ENCODE peak calls at places on chromosomes 13 and 19, in seven cellular contexts. One of them, this sample, is unnamed.

GRCh38 chr19:42052241-42052863 is 17.7 kb downstream of the GRIK5 start:
- DNase-seq in AG09319: no peak
- DNase-seq in activated naive CD4-positive, alpha-beta T cell: no peak
- DNase-seq in stimulated activated CD8-positive, alpha-beta memory T cell treated with anti-CD3 and anti-CD28 coated beads, Interleukin-12 subunit alpha, Interleukin-12 subunit beta, amount 100 ng/mL, for 4 hours: no peak
- DNase-seq in hepatic stellate cell: no peak
- DNase-seq in stimulated activated CD4-positive, alpha-beta T cell treated with anti-CD3 and anti-CD28 coated beads, TNF-alpha, amount 100 ng/mL, for 48 hours: no peak
- DNase-seq in GM23248: no peak
- DNase-seq in this sample: no peak

GRCh38 chr19:48315712-48316111 is 9.6 kb upstream of the EMP3 start:
- DNase-seq in AG09319: no peak
- DNase-seq in activated naive CD4-positive, alpha-beta T cell: no peak
- DNase-seq in stimulated activated CD8-positive, alpha-beta memory T cell treated with anti-CD3 and anti-CD28 coated beads, Interleukin-12 subunit alpha, Interleukin-12 subunit beta, amount 100 ng/mL, for 4 hours: no peak
- DNase-seq in hepatic stellate cell: no peak
- DNase-seq in stimulated activated CD4-positive, alpha-beta T cell treated with anti-CD3 and anti-CD28 coated beads, TNF-alpha, amount 100 ng/mL, for 48 hours: no peak
- DNase-seq in GM23248: no peak
- DNase-seq in this sample: no peak

GRCh38 chr13:73039201-73040108 is 19.4 kb upstream of the KLF5 start:
- DNase-seq in AG09319: no peak
- DNase-seq in activated naive CD4-positive, alpha-beta T cell: no peak
- DNase-seq in stimulated activated CD8-positive, alpha-beta memory T cell treated with anti-CD3 and anti-CD28 coated beads, Interleukin-12 subunit alpha, Interleukin-12 subunit beta, amount 100 ng/mL, for 4 hours: no peak
- DNase-seq in hepatic stellate cell: no peak
- DNase-seq in stimulated activated CD4-positive, alpha-beta T cell treated with anti-CD3 and anti-CD28 coated beads, TNF-alpha, amount 100 ng/mL, for 48 hours: no peak
- DNase-seq in GM23248: peak; percentile 6
- DNase-seq in this sample: no peak

GRCh38 chr13:21579754-21580316 is 24.1 kb downstream of the MICU2 start:
- DNase-seq in AG09319: no peak
- DNase-seq in activated naive CD4-positive, alpha-beta T cell: no peak
- DNase-seq in stimulated activated CD8-positive, alpha-beta memory T cell treated with anti-CD3 and anti-CD28 coated beads, Interleukin-12 subunit alpha, Interleukin-12 subunit beta, amount 100 ng/mL, for 4 hours: no peak
- DNase-seq in hepatic stellate cell: no peak
- DNase-seq in stimulated activated CD4-positive, alpha-beta T cell treated with anti-CD3 and anti-CD28 coated beads, TNF-alpha, amount 100 ng/mL, for 48 hours: no peak
- DNase-seq in GM23248: peak; percentile 4
- DNase-seq in this sample: peak; percentile 20

GRCh38 chr13:70623260-70623659 is 515.0 kb upstream of the KLHL1 start:
- DNase-seq in AG09319: no peak
- DNase-seq in activated naive CD4-positive, alpha-beta T cell: no peak
- DNase-seq in stimulated activated CD8-positive, alpha-beta memory T cell treated with anti-CD3 and anti-CD28 coated beads, Interleukin-12 subunit alpha, Interleukin-12 subunit beta, amount 100 ng/mL, for 4 hours: no peak
- DNase-seq in hepatic stellate cell: peak; percentile 1
- DNase-seq in stimulated activated CD4-positive, alpha-beta T cell treated with anti-CD3 and anti-CD28 coated beads, TNF-alpha, amount 100 ng/mL, for 48 hours: no peak
- DNase-seq in GM23248: peak; percentile 20
- DNase-seq in this sample: no peak

GRCh38 chr19:7497292-7497691 is 8.5 kb upstream of the PEX11G start:
- DNase-seq in AG09319: no peak
- DNase-seq in activated naive CD4-positive, alpha-beta T cell: no peak
- DNase-seq in stimulated activated CD8-positive, alpha-beta memory T cell treated with anti-CD3 and anti-CD28 coated beads, Interleukin-12 subunit alpha, Interleukin-12 subunit beta, amount 100 ng/mL, for 4 hours: no peak
- DNase-seq in hepatic stellate cell: peak; percentile 52
- DNase-seq in stimulated activated CD4-positive, alpha-beta T cell treated with anti-CD3 and anti-CD28 coated beads, TNF-alpha, amount 100 ng/mL, for 48 hours: no peak
- DNase-seq in GM23248: peak; percentile 50
- DNase-seq in this sample: no peak

GRCh38 chr13:32893176-32893575 is 123.0 kb upstream of the KL start:
- DNase-seq in AG09319: no peak
- DNase-seq in activated naive CD4-positive, alpha-beta T cell: no peak
- DNase-seq in stimulated activated CD8-positive, alpha-beta memory T cell treated with anti-CD3 and anti-CD28 coated beads, Interleukin-12 subunit alpha, Interleukin-12 subunit beta, amount 100 ng/mL, for 4 hours: no peak
- DNase-seq in hepatic stellate cell: no peak
- DNase-seq in stimulated activated CD4-positive, alpha-beta T cell treated with anti-CD3 and anti-CD28 coated beads, TNF-alpha, amount 100 ng/mL, for 48 hours: no peak
- DNase-seq in GM23248: no peak
- DNase-seq in this sample: no peak

GRCh38 chr19:17419491-17420266 is at the start of gene MVB12A:
- DNase-seq in AG09319: peak; percentile 97
- DNase-seq in activated naive CD4-positive, alpha-beta T cell: peak; percentile 82
- DNase-seq in stimulated activated CD8-positive, alpha-beta memory T cell treated with anti-CD3 and anti-CD28 coated beads, Interleukin-12 subunit alpha, Interleukin-12 subunit beta, amount 100 ng/mL, for 4 hours: peak; percentile 91
- DNase-seq in hepatic stellate cell: peak; percentile 99
- DNase-seq in stimulated activated CD4-positive, alpha-beta T cell treated with anti-CD3 and anti-CD28 coated beads, TNF-alpha, amount 100 ng/mL, for 48 hours: peak; percentile 89
- DNase-seq in GM23248: peak; percentile 99
- DNase-seq in this sample: peak; percentile 99

GRCh38 chr13:21039097-21039800 is 22.1 kb downstream of the LATS2 start:
- DNase-seq in AG09319: no peak
- DNase-seq in activated naive CD4-positive, alpha-beta T cell: no peak
- DNase-seq in stimulated activated CD8-positive, alpha-beta memory T cell treated with anti-CD3 and anti-CD28 coated beads, Interleukin-12 subunit alpha, Interleukin-12 subunit beta, amount 100 ng/mL, for 4 hours: no peak
- DNase-seq in hepatic stellate cell: no peak
- DNase-seq in stimulated activated CD4-positive, alpha-beta T cell treated with anti-CD3 and anti-CD28 coated beads, TNF-alpha, amount 100 ng/mL, for 48 hours: no peak
- DNase-seq in GM23248: no peak
- DNase-seq in this sample: no peak

GRCh38 chr19:27741236-27741635 is 1471.7 kb downstream of the UQCRFS1 start:
- DNase-seq in AG09319: no peak
- DNase-seq in activated naive CD4-positive, alpha-beta T cell: no peak
- DNase-seq in stimulated activated CD8-positive, alpha-beta memory T cell treated with anti-CD3 and anti-CD28 coated beads, Interleukin-12 subunit alpha, Interleukin-12 subunit beta, amount 100 ng/mL, for 4 hours: no peak
- DNase-seq in hepatic stellate cell: no peak
- DNase-seq in stimulated activated CD4-positive, alpha-beta T cell treated with anti-CD3 and anti-CD28 coated beads, TNF-alpha, amount 100 ng/mL, for 48 hours: no peak
- DNase-seq in GM23248: no peak
- DNase-seq in this sample: no peak

GRCh38 chr13:30191491-30192100 is 115.8 kb downstream of the KATNAL1 start:
- DNase-seq in AG09319: no peak
- DNase-seq in activated naive CD4-positive, alpha-beta T cell: no peak
- DNase-seq in stimulated activated CD8-positive, alpha-beta memory T cell treated with anti-CD3 and anti-CD28 coated beads, Interleukin-12 subunit alpha, Interleukin-12 subunit beta, amount 100 ng/mL, for 4 hours: no peak
- DNase-seq in hepatic stellate cell: peak; percentile 21
- DNase-seq in stimulated activated CD4-positive, alpha-beta T cell treated with anti-CD3 and anti-CD28 coated beads, TNF-alpha, amount 100 ng/mL, for 48 hours: no peak
- DNase-seq in GM23248: peak; percentile 51
- DNase-seq in this sample: peak; percentile 68

GRCh38 chr13:106291006-106291405 is 244.5 kb downstream of the EFNB2 start:
- DNase-seq in AG09319: no peak
- DNase-seq in activated naive CD4-positive, alpha-beta T cell: no peak
- DNase-seq in stimulated activated CD8-positive, alpha-beta memory T cell treated with anti-CD3 and anti-CD28 coated beads, Interleukin-12 subunit alpha, Interleukin-12 subunit beta, amount 100 ng/mL, for 4 hours: no peak
- DNase-seq in hepatic stellate cell: no peak
- DNase-seq in stimulated activated CD4-positive, alpha-beta T cell treated with anti-CD3 and anti-CD28 coated beads, TNF-alpha, amount 100 ng/mL, for 48 hours: no peak
- DNase-seq in GM23248: peak; percentile 56
- DNase-seq in this sample: peak; percentile 79

GRCh38 chr19:3778899-3779723 is 7.1 kb downstream of the MATK start:
- DNase-seq in AG09319: no peak
- DNase-seq in activated naive CD4-positive, alpha-beta T cell: no peak
- DNase-seq in stimulated activated CD8-positive, alpha-beta memory T cell treated with anti-CD3 and anti-CD28 coated beads, Interleukin-12 subunit alpha, Interleukin-12 subunit beta, amount 100 ng/mL, for 4 hours: no peak
- DNase-seq in hepatic stellate cell: no peak
- DNase-seq in stimulated activated CD4-positive, alpha-beta T cell treated with anti-CD3 and anti-CD28 coated beads, TNF-alpha, amount 100 ng/mL, for 48 hours: no peak
- DNase-seq in GM23248: no peak
- DNase-seq in this sample: no peak

GRCh38 chr19:14556662-14557188 is 15.1 kb downstream of the NDUFB7 start:
- DNase-seq in AG09319: peak; percentile 38
- DNase-seq in activated naive CD4-positive, alpha-beta T cell: peak; percentile 38
- DNase-seq in stimulated activated CD8-positive, alpha-beta memory T cell treated with anti-CD3 and anti-CD28 coated beads, Interleukin-12 subunit alpha, Interleukin-12 subunit beta, amount 100 ng/mL, for 4 hours: peak; percentile 44
- DNase-seq in hepatic stellate cell: peak; percentile 94
- DNase-seq in stimulated activated CD4-positive, alpha-beta T cell treated with anti-CD3 and anti-CD28 coated beads, TNF-alpha, amount 100 ng/mL, for 48 hours: peak; percentile 58
- DNase-seq in GM23248: peak; percentile 93
- DNase-seq in this sample: peak; percentile 79

GRCh38 chr19:56840452-56841193 is at the start of the genes PEG3 and ZIM2:
- DNase-seq in AG09319: no peak
- DNase-seq in activated naive CD4-positive, alpha-beta T cell: no peak
- DNase-seq in stimulated activated CD8-positive, alpha-beta memory T cell treated with anti-CD3 and anti-CD28 coated beads, Interleukin-12 subunit alpha, Interleukin-12 subunit beta, amount 100 ng/mL, for 4 hours: no peak
- DNase-seq in hepatic stellate cell: no peak
- DNase-seq in stimulated activated CD4-positive, alpha-beta T cell treated with anti-CD3 and anti-CD28 coated beads, TNF-alpha, amount 100 ng/mL, for 48 hours: no peak
- DNase-seq in GM23248: peak; percentile 35
- DNase-seq in this sample: no peak

GRCh38 chr19:8370176-8371010 is 6.4 kb downstream of the ANGPTL4 start:
- DNase-seq in AG09319: no peak
- DNase-seq in activated naive CD4-positive, alpha-beta T cell: no peak
- DNase-seq in stimulated activated CD8-positive, alpha-beta memory T cell treated with anti-CD3 and anti-CD28 coated beads, Interleukin-12 subunit alpha, Interleukin-12 subunit beta, amount 100 ng/mL, for 4 hours: no peak
- DNase-seq in hepatic stellate cell: no peak
- DNase-seq in stimulated activated CD4-positive, alpha-beta T cell treated with anti-CD3 and anti-CD28 coated beads, TNF-alpha, amount 100 ng/mL, for 48 hours: no peak
- DNase-seq in GM23248: no peak
- DNase-seq in this sample: no peak

GRCh38 chr19:57903298-57904174 is 12.9 kb downstream of the ZNF417 start:
- DNase-seq in AG09319: no peak
- DNase-seq in activated naive CD4-positive, alpha-beta T cell: no peak
- DNase-seq in stimulated activated CD8-positive, alpha-beta memory T cell treated with anti-CD3 and anti-CD28 coated beads, Interleukin-12 subunit alpha, Interleukin-12 subunit beta, amount 100 ng/mL, for 4 hours: no peak
- DNase-seq in hepatic stellate cell: peak; percentile 36
- DNase-seq in stimulated activated CD4-positive, alpha-beta T cell treated with anti-CD3 and anti-CD28 coated beads, TNF-alpha, amount 100 ng/mL, for 48 hours: no peak
- DNase-seq in GM23248: peak; percentile 76
- DNase-seq in this sample: peak; percentile 47

GRCh38 chr13:77289844-77290243 is 37.0 kb downstream of the MYCBP2 start:
- DNase-seq in AG09319: no peak
- DNase-seq in activated naive CD4-positive, alpha-beta T cell: no peak
- DNase-seq in stimulated activated CD8-positive, alpha-beta memory T cell treated with anti-CD3 and anti-CD28 coated beads, Interleukin-12 subunit alpha, Interleukin-12 subunit beta, amount 100 ng/mL, for 4 hours: no peak
- DNase-seq in hepatic stellate cell: no peak
- DNase-seq in stimulated activated CD4-positive, alpha-beta T cell treated with anti-CD3 and anti-CD28 coated beads, TNF-alpha, amount 100 ng/mL, for 48 hours: no peak
- DNase-seq in GM23248: no peak
- DNase-seq in this sample: no peak

GRCh38 chr13:105774739-105775460 is 760.6 kb downstream of the EFNB2 start:
- DNase-seq in AG09319: no peak
- DNase-seq in activated naive CD4-positive, alpha-beta T cell: no peak
- DNase-seq in stimulated activated CD8-positive, alpha-beta memory T cell treated with anti-CD3 and anti-CD28 coated beads, Interleukin-12 subunit alpha, Interleukin-12 subunit beta, amount 100 ng/mL, for 4 hours: no peak
- DNase-seq in hepatic stellate cell: no peak
- DNase-seq in stimulated activated CD4-positive, alpha-beta T cell treated with anti-CD3 and anti-CD28 coated beads, TNF-alpha, amount 100 ng/mL, for 48 hours: no peak
- DNase-seq in GM23248: no peak
- DNase-seq in this sample: no peak

GRCh38 chr19:46927893-46928292 is 67.1 kb downstream of the ARHGAP35 start:
- DNase-seq in AG09319: no peak
- DNase-seq in activated naive CD4-positive, alpha-beta T cell: no peak
- DNase-seq in stimulated activated CD8-positive, alpha-beta memory T cell treated with anti-CD3 and anti-CD28 coated beads, Interleukin-12 subunit alpha, Interleukin-12 subunit beta, amount 100 ng/mL, for 4 hours: no peak
- DNase-seq in hepatic stellate cell: no peak
- DNase-seq in stimulated activated CD4-positive, alpha-beta T cell treated with anti-CD3 and anti-CD28 coated beads, TNF-alpha, amount 100 ng/mL, for 48 hours: no peak
- DNase-seq in GM23248: no peak
- DNase-seq in this sample: peak; percentile 42

GRCh38 chr19:34184880-34185491 is 12.7 kb downstream of the LSM14A start:
- DNase-seq in AG09319: no peak
- DNase-seq in activated naive CD4-positive, alpha-beta T cell: no peak
- DNase-seq in stimulated activated CD8-positive, alpha-beta memory T cell treated with anti-CD3 and anti-CD28 coated beads, Interleukin-12 subunit alpha, Interleukin-12 subunit beta, amount 100 ng/mL, for 4 hours: no peak
- DNase-seq in hepatic stellate cell: no peak
- DNase-seq in stimulated activated CD4-positive, alpha-beta T cell treated with anti-CD3 and anti-CD28 coated beads, TNF-alpha, amount 100 ng/mL, for 48 hours: no peak
- DNase-seq in GM23248: peak; percentile 39
- DNase-seq in this sample: peak; percentile 45

GRCh38 chr19:16398530-16399241 is 73.1 kb downstream of the EPS15L1 start:
- DNase-seq in AG09319: no peak
- DNase-seq in activated naive CD4-positive, alpha-beta T cell: no peak
- DNase-seq in stimulated activated CD8-positive, alpha-beta memory T cell treated with anti-CD3 and anti-CD28 coated beads, Interleukin-12 subunit alpha, Interleukin-12 subunit beta, amount 100 ng/mL, for 4 hours: no peak
- DNase-seq in hepatic stellate cell: no peak
- DNase-seq in stimulated activated CD4-positive, alpha-beta T cell treated with anti-CD3 and anti-CD28 coated beads, TNF-alpha, amount 100 ng/mL, for 48 hours: no peak
- DNase-seq in GM23248: peak; percentile 37
- DNase-seq in this sample: no peak

GRCh38 chr13:104442541-104442940 is 1376.3 kb upstream of the SLC10A2 start:
- DNase-seq in AG09319: no peak
- DNase-seq in activated naive CD4-positive, alpha-beta T cell: no peak
- DNase-seq in stimulated activated CD8-positive, alpha-beta memory T cell treated with anti-CD3 and anti-CD28 coated beads, Interleukin-12 subunit alpha, Interleukin-12 subunit beta, amount 100 ng/mL, for 4 hours: no peak
- DNase-seq in hepatic stellate cell: no peak
- DNase-seq in stimulated activated CD4-positive, alpha-beta T cell treated with anti-CD3 and anti-CD28 coated beads, TNF-alpha, amount 100 ng/mL, for 48 hours: no peak
- DNase-seq in GM23248: no peak
- DNase-seq in this sample: no peak

GRCh38 chr19:33698576-33699435 is 77.1 kb downstream of the CHST8 start:
- DNase-seq in AG09319: no peak
- DNase-seq in activated naive CD4-positive, alpha-beta T cell: no peak
- DNase-seq in stimulated activated CD8-positive, alpha-beta memory T cell treated with anti-CD3 and anti-CD28 coated beads, Interleukin-12 subunit alpha, Interleukin-12 subunit beta, amount 100 ng/mL, for 4 hours: no peak
- DNase-seq in hepatic stellate cell: no peak
- DNase-seq in stimulated activated CD4-positive, alpha-beta T cell treated with anti-CD3 and anti-CD28 coated beads, TNF-alpha, amount 100 ng/mL, for 48 hours: no peak
- DNase-seq in GM23248: no peak
- DNase-seq in this sample: no peak

GRCh38 chr13:46575321-46575721 is 22.4 kb downstream of the LRCH1 start:
- DNase-seq in AG09319: no peak
- DNase-seq in activated naive CD4-positive, alpha-beta T cell: no peak
- DNase-seq in stimulated activated CD8-positive, alpha-beta memory T cell treated with anti-CD3 and anti-CD28 coated beads, Interleukin-12 subunit alpha, Interleukin-12 subunit beta, amount 100 ng/mL, for 4 hours: no peak
- DNase-seq in hepatic stellate cell: peak; percentile 49
- DNase-seq in stimulated activated CD4-positive, alpha-beta T cell treated with anti-CD3 and anti-CD28 coated beads, TNF-alpha, amount 100 ng/mL, for 48 hours: no peak
- DNase-seq in GM23248: peak; percentile 68
- DNase-seq in this sample: peak; percentile 36

GRCh38 chr19:33406521-33407139 is 33.1 kb downstream of the CEBPG start:
- DNase-seq in AG09319: no peak
- DNase-seq in activated naive CD4-positive, alpha-beta T cell: peak; percentile 56
- DNase-seq in stimulated activated CD8-positive, alpha-beta memory T cell treated with anti-CD3 and anti-CD28 coated beads, Interleukin-12 subunit alpha, Interleukin-12 subunit beta, amount 100 ng/mL, for 4 hours: peak; percentile 43
- DNase-seq in hepatic stellate cell: peak; percentile 91
- DNase-seq in stimulated activated CD4-positive, alpha-beta T cell treated with anti-CD3 and anti-CD28 coated beads, TNF-alpha, amount 100 ng/mL, for 48 hours: peak; percentile 70
- DNase-seq in GM23248: peak; percentile 55
- DNase-seq in this sample: peak; percentile 65

GRCh38 chr19:2391118-2391725 is 31.2 kb downstream of the TMPRSS9 start:
- DNase-seq in AG09319: peak; percentile 37
- DNase-seq in activated naive CD4-positive, alpha-beta T cell: no peak
- DNase-seq in stimulated activated CD8-positive, alpha-beta memory T cell treated with anti-CD3 and anti-CD28 coated beads, Interleukin-12 subunit alpha, Interleukin-12 subunit beta, amount 100 ng/mL, for 4 hours: no peak
- DNase-seq in hepatic stellate cell: peak; percentile 66
- DNase-seq in stimulated activated CD4-positive, alpha-beta T cell treated with anti-CD3 and anti-CD28 coated beads, TNF-alpha, amount 100 ng/mL, for 48 hours: no peak
- DNase-seq in GM23248: peak; percentile 84
- DNase-seq in this sample: peak; percentile 73

GRCh38 chr19:32676895-32677359 is 1.3 kb downstream of the RGS9BP start:
- DNase-seq in AG09319: no peak
- DNase-seq in activated naive CD4-positive, alpha-beta T cell: no peak
- DNase-seq in stimulated activated CD8-positive, alpha-beta memory T cell treated with anti-CD3 and anti-CD28 coated beads, Interleukin-12 subunit alpha, Interleukin-12 subunit beta, amount 100 ng/mL, for 4 hours: no peak
- DNase-seq in hepatic stellate cell: no peak
- DNase-seq in stimulated activated CD4-positive, alpha-beta T cell treated with anti-CD3 and anti-CD28 coated beads, TNF-alpha, amount 100 ng/mL, for 48 hours: no peak
- DNase-seq in GM23248: no peak
- DNase-seq in this sample: no peak

GRCh38 chr19:39998511-39998910 is 1.7 kb downstream of the ZNF546 start:
- DNase-seq in AG09319: no peak
- DNase-seq in activated naive CD4-positive, alpha-beta T cell: no peak
- DNase-seq in stimulated activated CD8-positive, alpha-beta memory T cell treated with anti-CD3 and anti-CD28 coated beads, Interleukin-12 subunit alpha, Interleukin-12 subunit beta, amount 100 ng/mL, for 4 hours: no peak
- DNase-seq in hepatic stellate cell: peak; percentile 58
- DNase-seq in stimulated activated CD4-positive, alpha-beta T cell treated with anti-CD3 and anti-CD28 coated beads, TNF-alpha, amount 100 ng/mL, for 48 hours: no peak
- DNase-seq in GM23248: peak; percentile 63
- DNase-seq in this sample: peak; percentile 43

GRCh38 chr19:35066691-35067563 is 25.4 kb downstream of the HPN start:
- DNase-seq in AG09319: peak; percentile 56
- DNase-seq in activated naive CD4-positive, alpha-beta T cell: peak; percentile 79
- DNase-seq in stimulated activated CD8-positive, alpha-beta memory T cell treated with anti-CD3 and anti-CD28 coated beads, Interleukin-12 subunit alpha, Interleukin-12 subunit beta, amount 100 ng/mL, for 4 hours: peak; percentile 73
- DNase-seq in hepatic stellate cell: peak; percentile 87
- DNase-seq in stimulated activated CD4-positive, alpha-beta T cell treated with anti-CD3 and anti-CD28 coated beads, TNF-alpha, amount 100 ng/mL, for 48 hours: peak; percentile 90
- DNase-seq in GM23248: peak; percentile 85
- DNase-seq in this sample: peak; percentile 81

GRCh38 chr13:30339721-30340366 is 32.5 kb upstream of the KATNAL1 start:
- DNase-seq in AG09319: no peak
- DNase-seq in activated naive CD4-positive, alpha-beta T cell: no peak
- DNase-seq in stimulated activated CD8-positive, alpha-beta memory T cell treated with anti-CD3 and anti-CD28 coated beads, Interleukin-12 subunit alpha, Interleukin-12 subunit beta, amount 100 ng/mL, for 4 hours: no peak
- DNase-seq in hepatic stellate cell: no peak
- DNase-seq in stimulated activated CD4-positive, alpha-beta T cell treated with anti-CD3 and anti-CD28 coated beads, TNF-alpha, amount 100 ng/mL, for 48 hours: no peak
- DNase-seq in GM23248: peak; percentile 41
- DNase-seq in this sample: no peak

GRCh38 chr13:98214008-98214643 is 37.1 kb upstream of the RNF113B start:
- DNase-seq in AG09319: peak; percentile 12
- DNase-seq in activated naive CD4-positive, alpha-beta T cell: no peak
- DNase-seq in stimulated activated CD8-positive, alpha-beta memory T cell treated with anti-CD3 and anti-CD28 coated beads, Interleukin-12 subunit alpha, Interleukin-12 subunit beta, amount 100 ng/mL, for 4 hours: no peak
- DNase-seq in hepatic stellate cell: peak; percentile 59
- DNase-seq in stimulated activated CD4-positive, alpha-beta T cell treated with anti-CD3 and anti-CD28 coated beads, TNF-alpha, amount 100 ng/mL, for 48 hours: no peak
- DNase-seq in GM23248: peak; percentile 81
- DNase-seq in this sample: peak; percentile 87

GRCh38 chr19:19860756-19861390 is 4.8 kb upstream of the ZNF253 start:
- DNase-seq in AG09319: no peak
- DNase-seq in activated naive CD4-positive, alpha-beta T cell: no peak
- DNase-seq in stimulated activated CD8-positive, alpha-beta memory T cell treated with anti-CD3 and anti-CD28 coated beads, Interleukin-12 subunit alpha, Interleukin-12 subunit beta, amount 100 ng/mL, for 4 hours: no peak
- DNase-seq in hepatic stellate cell: no peak
- DNase-seq in stimulated activated CD4-positive, alpha-beta T cell treated with anti-CD3 and anti-CD28 coated beads, TNF-alpha, amount 100 ng/mL, for 48 hours: no peak
- DNase-seq in GM23248: no peak
- DNase-seq in this sample: peak; percentile 0

GRCh38 chr13:37716395-37716794 is 117.8 kb upstream of the POSTN start:
- DNase-seq in AG09319: no peak
- DNase-seq in activated naive CD4-positive, alpha-beta T cell: no peak
- DNase-seq in stimulated activated CD8-positive, alpha-beta memory T cell treated with anti-CD3 and anti-CD28 coated beads, Interleukin-12 subunit alpha, Interleukin-12 subunit beta, amount 100 ng/mL, for 4 hours: no peak
- DNase-seq in hepatic stellate cell: peak; percentile 2
- DNase-seq in stimulated activated CD4-positive, alpha-beta T cell treated with anti-CD3 and anti-CD28 coated beads, TNF-alpha, amount 100 ng/mL, for 48 hours: no peak
- DNase-seq in GM23248: no peak
- DNase-seq in this sample: peak; percentile 48

GRCh38 chr13:71169125-71169524 is 697.9 kb downstream of the DACH1 start:
- DNase-seq in AG09319: no peak
- DNase-seq in activated naive CD4-positive, alpha-beta T cell: no peak
- DNase-seq in stimulated activated CD8-positive, alpha-beta memory T cell treated with anti-CD3 and anti-CD28 coated beads, Interleukin-12 subunit alpha, Interleukin-12 subunit beta, amount 100 ng/mL, for 4 hours: no peak
- DNase-seq in hepatic stellate cell: no peak
- DNase-seq in stimulated activated CD4-positive, alpha-beta T cell treated with anti-CD3 and anti-CD28 coated beads, TNF-alpha, amount 100 ng/mL, for 48 hours: no peak
- DNase-seq in GM23248: no peak
- DNase-seq in this sample: no peak